ENCODE peak calls at places on chromosomes 13 and 19, in nine cellular contexts. One of them, this sample, is unnamed.

GRCh38 chr19:46030861-46031550 is 8.2 kb upstream of the PGLYRP1 start:
- DNase-seq in mesothelial cell of epicardium: peak
- DNase-seq in progenitor cell of endocrine pancreas: no peak
- DNase-seq in stimulated activated CD8-positive, alpha-beta memory T cell treated with anti-CD3 and anti-CD28 coated beads, Interleukin-2, amount 100 ng/mL, for 48 hours: no peak
- DNase-seq in NCI-H2029: no peak
- DNase-seq in NCI-H524 treated with DMSO at 0.1 percent for 48 hours: no peak
- DNase-seq in amniotic stem cell: no peak
- DNase-seq in cardiac muscle cell: no peak
- DNase-seq in astrocyte of the hippocampus: no peak
- DNase-seq in this sample: no peak

GRCh38 chr19:56217039-56217949 is 15.2 kb downstream of the ZSCAN5C start:
- DNase-seq in mesothelial cell of epicardium: peak
- DNase-seq in progenitor cell of endocrine pancreas: peak
- DNase-seq in stimulated activated CD8-positive, alpha-beta memory T cell treated with anti-CD3 and anti-CD28 coated beads, Interleukin-2, amount 100 ng/mL, for 48 hours: no peak
- DNase-seq in NCI-H2029: no peak
- DNase-seq in NCI-H524 treated with DMSO at 0.1 percent for 48 hours: no peak
- DNase-seq in amniotic stem cell: no peak
- DNase-seq in cardiac muscle cell: peak
- DNase-seq in astrocyte of the hippocampus: peak
- DNase-seq in this sample: peak

GRCh38 chr13:94195715-94196114 is 283.8 kb downstream of the DCT start:
- DNase-seq in mesothelial cell of epicardium: no peak
- DNase-seq in progenitor cell of endocrine pancreas: no peak
- DNase-seq in stimulated activated CD8-positive, alpha-beta memory T cell treated with anti-CD3 and anti-CD28 coated beads, Interleukin-2, amount 100 ng/mL, for 48 hours: no peak
- DNase-seq in NCI-H2029: no peak
- DNase-seq in NCI-H524 treated with DMSO at 0.1 percent for 48 hours: no peak
- DNase-seq in amniotic stem cell: peak
- DNase-seq in cardiac muscle cell: peak
- DNase-seq in astrocyte of the hippocampus: peak
- DNase-seq in this sample: no peak

GRCh38 chr13:21124853-21125252 is 51.5 kb downstream of the SKA3 start:
- DNase-seq in mesothelial cell of epicardium: peak
- DNase-seq in progenitor cell of endocrine pancreas: no peak
- DNase-seq in stimulated activated CD8-positive, alpha-beta memory T cell treated with anti-CD3 and anti-CD28 coated beads, Interleukin-2, amount 100 ng/mL, for 48 hours: no peak
- DNase-seq in NCI-H2029: peak
- DNase-seq in NCI-H524 treated with DMSO at 0.1 percent for 48 hours: peak
- DNase-seq in amniotic stem cell: no peak
- DNase-seq in cardiac muscle cell: peak
- DNase-seq in astrocyte of the hippocampus: peak
- DNase-seq in this sample: no peak

GRCh38 chr13:113129921-113130750 is 7.5 kb downstream of the F10 start:
- DNase-seq in mesothelial cell of epicardium: peak
- DNase-seq in progenitor cell of endocrine pancreas: peak
- DNase-seq in stimulated activated CD8-positive, alpha-beta memory T cell treated with anti-CD3 and anti-CD28 coated beads, Interleukin-2, amount 100 ng/mL, for 48 hours: peak
- DNase-seq in NCI-H2029: no peak
- DNase-seq in NCI-H524 treated with DMSO at 0.1 percent for 48 hours: no peak
- DNase-seq in amniotic stem cell: no peak
- DNase-seq in cardiac muscle cell: peak
- DNase-seq in astrocyte of the hippocampus: no peak
- DNase-seq in this sample: no peak

GRCh38 chr13:91302070-91302469 is 45.4 kb upstream of the MIR17HG start:
- DNase-seq in mesothelial cell of epicardium: no peak
- DNase-seq in progenitor cell of endocrine pancreas: no peak
- DNase-seq in stimulated activated CD8-positive, alpha-beta memory T cell treated with anti-CD3 and anti-CD28 coated beads, Interleukin-2, amount 100 ng/mL, for 48 hours: no peak
- DNase-seq in NCI-H2029: no peak
- DNase-seq in NCI-H524 treated with DMSO at 0.1 percent for 48 hours: no peak
- DNase-seq in amniotic stem cell: no peak
- DNase-seq in cardiac muscle cell: no peak
- DNase-seq in astrocyte of the hippocampus: no peak
- DNase-seq in this sample: no peak

GRCh38 chr13:75776550-75776949 is 140.4 kb downstream of the LMO7 start:
- DNase-seq in mesothelial cell of epicardium: no peak
- DNase-seq in progenitor cell of endocrine pancreas: no peak
- DNase-seq in stimulated activated CD8-positive, alpha-beta memory T cell treated with anti-CD3 and anti-CD28 coated beads, Interleukin-2, amount 100 ng/mL, for 48 hours: no peak
- DNase-seq in NCI-H2029: no peak
- DNase-seq in NCI-H524 treated with DMSO at 0.1 percent for 48 hours: no peak
- DNase-seq in amniotic stem cell: no peak
- DNase-seq in cardiac muscle cell: no peak
- DNase-seq in astrocyte of the hippocampus: no peak
- DNase-seq in this sample: no peak

GRCh38 chr13:98143601-98144500 is 957 bp downstream of the FARP1 start:
- DNase-seq in mesothelial cell of epicardium: peak
- DNase-seq in progenitor cell of endocrine pancreas: no peak
- DNase-seq in stimulated activated CD8-positive, alpha-beta memory T cell treated with anti-CD3 and anti-CD28 coated beads, Interleukin-2, amount 100 ng/mL, for 48 hours: no peak
- DNase-seq in NCI-H2029: no peak
- DNase-seq in NCI-H524 treated with DMSO at 0.1 percent for 48 hours: no peak
- DNase-seq in amniotic stem cell: no peak
- DNase-seq in cardiac muscle cell: peak
- DNase-seq in astrocyte of the hippocampus: peak
- DNase-seq in this sample: peak

GRCh38 chr19:54137913-54138776 is 583 bp downstream of the CNOT3 start:
- DNase-seq in mesothelial cell of epicardium: no peak
- DNase-seq in progenitor cell of endocrine pancreas: peak
- DNase-seq in stimulated activated CD8-positive, alpha-beta memory T cell treated with anti-CD3 and anti-CD28 coated beads, Interleukin-2, amount 100 ng/mL, for 48 hours: no peak
- DNase-seq in NCI-H2029: no peak
- DNase-seq in NCI-H524 treated with DMSO at 0.1 percent for 48 hours: no peak
- DNase-seq in amniotic stem cell: no peak
- DNase-seq in cardiac muscle cell: no peak
- DNase-seq in astrocyte of the hippocampus: peak
- DNase-seq in this sample: no peak

GRCh38 chr13:99380921-99381645 is 73.9 kb upstream of the GPR183 start:
- DNase-seq in mesothelial cell of epicardium: no peak
- DNase-seq in progenitor cell of endocrine pancreas: no peak
- DNase-seq in stimulated activated CD8-positive, alpha-beta memory T cell treated with anti-CD3 and anti-CD28 coated beads, Interleukin-2, amount 100 ng/mL, for 48 hours: peak
- DNase-seq in NCI-H2029: no peak
- DNase-seq in NCI-H524 treated with DMSO at 0.1 percent for 48 hours: no peak
- DNase-seq in amniotic stem cell: no peak
- DNase-seq in cardiac muscle cell: no peak
- DNase-seq in astrocyte of the hippocampus: no peak
- DNase-seq in this sample: no peak

GRCh38 chr13:101127741-101128353 is 288.5 kb downstream of the NALCN start:
- DNase-seq in mesothelial cell of epicardium: no peak
- DNase-seq in progenitor cell of endocrine pancreas: no peak
- DNase-seq in stimulated activated CD8-positive, alpha-beta memory T cell treated with anti-CD3 and anti-CD28 coated beads, Interleukin-2, amount 100 ng/mL, for 48 hours: no peak
- DNase-seq in NCI-H2029: peak
- DNase-seq in NCI-H524 treated with DMSO at 0.1 percent for 48 hours: no peak
- DNase-seq in amniotic stem cell: peak
- DNase-seq in cardiac muscle cell: peak
- DNase-seq in astrocyte of the hippocampus: peak
- DNase-seq in this sample: peak

GRCh38 chr19:31350033-31350692 is 927 bp upstream of the TSHZ3 start:
- DNase-seq in mesothelial cell of epicardium: peak
- DNase-seq in progenitor cell of endocrine pancreas: no peak
- DNase-seq in stimulated activated CD8-positive, alpha-beta memory T cell treated with anti-CD3 and anti-CD28 coated beads, Interleukin-2, amount 100 ng/mL, for 48 hours: no peak
- DNase-seq in NCI-H2029: no peak
- DNase-seq in NCI-H524 treated with DMSO at 0.1 percent for 48 hours: no peak
- DNase-seq in amniotic stem cell: no peak
- DNase-seq in cardiac muscle cell: peak
- DNase-seq in astrocyte of the hippocampus: peak
- DNase-seq in this sample: peak

GRCh38 chr19:731000-731399 is 19.9 kb upstream of the MISP start:
- DNase-seq in mesothelial cell of epicardium: no peak
- DNase-seq in progenitor cell of endocrine pancreas: no peak
- DNase-seq in stimulated activated CD8-positive, alpha-beta memory T cell treated with anti-CD3 and anti-CD28 coated beads, Interleukin-2, amount 100 ng/mL, for 48 hours: no peak
- DNase-seq in NCI-H2029: no peak
- DNase-seq in NCI-H524 treated with DMSO at 0.1 percent for 48 hours: no peak
- DNase-seq in amniotic stem cell: no peak
- DNase-seq in cardiac muscle cell: no peak
- DNase-seq in astrocyte of the hippocampus: no peak
- DNase-seq in this sample: no peak

GRCh38 chr13:36858285-36858684 is 39.3 kb downstream of the RFXAP start:
- DNase-seq in mesothelial cell of epicardium: no peak
- DNase-seq in progenitor cell of endocrine pancreas: no peak
- DNase-seq in stimulated activated CD8-positive, alpha-beta memory T cell treated with anti-CD3 and anti-CD28 coated beads, Interleukin-2, amount 100 ng/mL, for 48 hours: no peak
- DNase-seq in NCI-H2029: no peak
- DNase-seq in NCI-H524 treated with DMSO at 0.1 percent for 48 hours: no peak
- DNase-seq in amniotic stem cell: peak
- DNase-seq in cardiac muscle cell: peak
- DNase-seq in astrocyte of the hippocampus: peak
- DNase-seq in this sample: no peak

GRCh38 chr13:98324105-98324504 is 147.0 kb upstream of the RNF113B start:
- DNase-seq in mesothelial cell of epicardium: no peak
- DNase-seq in progenitor cell of endocrine pancreas: no peak
- DNase-seq in stimulated activated CD8-positive, alpha-beta memory T cell treated with anti-CD3 and anti-CD28 coated beads, Interleukin-2, amount 100 ng/mL, for 48 hours: no peak
- DNase-seq in NCI-H2029: no peak
- DNase-seq in NCI-H524 treated with DMSO at 0.1 percent for 48 hours: no peak
- DNase-seq in amniotic stem cell: no peak
- DNase-seq in cardiac muscle cell: peak
- DNase-seq in astrocyte of the hippocampus: peak
- DNase-seq in this sample: no peak

GRCh38 chr19:5369962-5370367 is 29.4 kb upstream of the PTPRS start:
- DNase-seq in mesothelial cell of epicardium: peak
- DNase-seq in progenitor cell of endocrine pancreas: peak
- DNase-seq in stimulated activated CD8-positive, alpha-beta memory T cell treated with anti-CD3 and anti-CD28 coated beads, Interleukin-2, amount 100 ng/mL, for 48 hours: peak
- DNase-seq in NCI-H2029: peak
- DNase-seq in NCI-H524 treated with DMSO at 0.1 percent for 48 hours: peak
- DNase-seq in amniotic stem cell: no peak
- DNase-seq in cardiac muscle cell: peak
- DNase-seq in astrocyte of the hippocampus: peak
- DNase-seq in this sample: peak

GRCh38 chr19:55490478-55491436 is 2.5 kb downstream of the SSC5D start:
- DNase-seq in mesothelial cell of epicardium: no peak
- DNase-seq in progenitor cell of endocrine pancreas: no peak
- DNase-seq in stimulated activated CD8-positive, alpha-beta memory T cell treated with anti-CD3 and anti-CD28 coated beads, Interleukin-2, amount 100 ng/mL, for 48 hours: no peak
- DNase-seq in NCI-H2029: no peak
- DNase-seq in NCI-H524 treated with DMSO at 0.1 percent for 48 hours: no peak
- DNase-seq in amniotic stem cell: no peak
- DNase-seq in cardiac muscle cell: peak
- DNase-seq in astrocyte of the hippocampus: peak
- DNase-seq in this sample: no peak

GRCh38 chr13:99053636-99054233 is 75.9 kb upstream of the DOCK9 start:
- DNase-seq in mesothelial cell of epicardium: no peak
- DNase-seq in progenitor cell of endocrine pancreas: no peak
- DNase-seq in stimulated activated CD8-positive, alpha-beta memory T cell treated with anti-CD3 and anti-CD28 coated beads, Interleukin-2, amount 100 ng/mL, for 48 hours: no peak
- DNase-seq in NCI-H2029: no peak
- DNase-seq in NCI-H524 treated with DMSO at 0.1 percent for 48 hours: peak
- DNase-seq in amniotic stem cell: no peak
- DNase-seq in cardiac muscle cell: no peak
- DNase-seq in astrocyte of the hippocampus: no peak
- DNase-seq in this sample: no peak

GRCh38 chr13:42083138-42083770 is 34.8 kb downstream of the DGKH start:
- DNase-seq in mesothelial cell of epicardium: no peak
- DNase-seq in progenitor cell of endocrine pancreas: no peak
- DNase-seq in stimulated activated CD8-positive, alpha-beta memory T cell treated with anti-CD3 and anti-CD28 coated beads, Interleukin-2, amount 100 ng/mL, for 48 hours: no peak
- DNase-seq in NCI-H2029: no peak
- DNase-seq in NCI-H524 treated with DMSO at 0.1 percent for 48 hours: no peak
- DNase-seq in amniotic stem cell: no peak
- DNase-seq in cardiac muscle cell: no peak
- DNase-seq in astrocyte of the hippocampus: no peak
- DNase-seq in this sample: no peak

GRCh38 chr19:6433663-6434062 is at the start of gene SLC25A41:
- DNase-seq in mesothelial cell of epicardium: no peak
- DNase-seq in progenitor cell of endocrine pancreas: no peak
- DNase-seq in stimulated activated CD8-positive, alpha-beta memory T cell treated with anti-CD3 and anti-CD28 coated beads, Interleukin-2, amount 100 ng/mL, for 48 hours: no peak
- DNase-seq in NCI-H2029: no peak
- DNase-seq in NCI-H524 treated with DMSO at 0.1 percent for 48 hours: no peak
- DNase-seq in amniotic stem cell: no peak
- DNase-seq in cardiac muscle cell: no peak
- DNase-seq in astrocyte of the hippocampus: no peak
- DNase-seq in this sample: no peak

GRCh38 chr13:41674246-41674645 is 216.9 kb downstream of the RGCC start:
- DNase-seq in mesothelial cell of epicardium: no peak
- DNase-seq in progenitor cell of endocrine pancreas: no peak
- DNase-seq in stimulated activated CD8-positive, alpha-beta memory T cell treated with anti-CD3 and anti-CD28 coated beads, Interleukin-2, amount 100 ng/mL, for 48 hours: no peak
- DNase-seq in NCI-H2029: no peak
- DNase-seq in NCI-H524 treated with DMSO at 0.1 percent for 48 hours: no peak
- DNase-seq in amniotic stem cell: no peak
- DNase-seq in cardiac muscle cell: no peak
- DNase-seq in astrocyte of the hippocampus: no peak
- DNase-seq in this sample: no peak

GRCh38 chr19:45913874-45914830 is at the start of gene NANOS2:
- DNase-seq in mesothelial cell of epicardium: no peak
- DNase-seq in progenitor cell of endocrine pancreas: no peak
- DNase-seq in stimulated activated CD8-positive, alpha-beta memory T cell treated with anti-CD3 and anti-CD28 coated beads, Interleukin-2, amount 100 ng/mL, for 48 hours: peak
- DNase-seq in NCI-H2029: no peak
- DNase-seq in NCI-H524 treated with DMSO at 0.1 percent for 48 hours: no peak
- DNase-seq in amniotic stem cell: no peak
- DNase-seq in cardiac muscle cell: peak
- DNase-seq in astrocyte of the hippocampus: peak
- DNase-seq in this sample: no peak

GRCh38 chr13:114272977-114273376 is 8.4 kb upstream of the UPF3A start:
- DNase-seq in mesothelial cell of epicardium: no peak
- DNase-seq in progenitor cell of endocrine pancreas: no peak
- DNase-seq in stimulated activated CD8-positive, alpha-beta memory T cell treated with anti-CD3 and anti-CD28 coated beads, Interleukin-2, amount 100 ng/mL, for 48 hours: no peak
- DNase-seq in NCI-H2029: no peak
- DNase-seq in NCI-H524 treated with DMSO at 0.1 percent for 48 hours: no peak
- DNase-seq in amniotic stem cell: no peak
- DNase-seq in cardiac muscle cell: no peak
- DNase-seq in astrocyte of the hippocampus: no peak
- DNase-seq in this sample: no peak

GRCh38 chr19:30334841-30335240 is 37.3 kb upstream of the ZNF536 start:
- DNase-seq in mesothelial cell of epicardium: no peak
- DNase-seq in progenitor cell of endocrine pancreas: no peak
- DNase-seq in stimulated activated CD8-positive, alpha-beta memory T cell treated with anti-CD3 and anti-CD28 coated beads, Interleukin-2, amount 100 ng/mL, for 48 hours: no peak
- DNase-seq in NCI-H2029: no peak
- DNase-seq in NCI-H524 treated with DMSO at 0.1 percent for 48 hours: no peak
- DNase-seq in amniotic stem cell: no peak
- DNase-seq in cardiac muscle cell: no peak
- DNase-seq in astrocyte of the hippocampus: no peak
- DNase-seq in this sample: no peak

GRCh38 chr19:48644839-48645651 is 942 bp downstream of the CA11 start:
- DNase-seq in mesothelial cell of epicardium: peak
- DNase-seq in progenitor cell of endocrine pancreas: no peak
- DNase-seq in stimulated activated CD8-positive, alpha-beta memory T cell treated with anti-CD3 and anti-CD28 coated beads, Interleukin-2, amount 100 ng/mL, for 48 hours: peak
- DNase-seq in NCI-H2029: peak
- DNase-seq in NCI-H524 treated with DMSO at 0.1 percent for 48 hours: peak
- DNase-seq in amniotic stem cell: peak
- DNase-seq in cardiac muscle cell: peak
- DNase-seq in astrocyte of the hippocampus: peak
- DNase-seq in this sample: peak

GRCh38 chr19:18742838-18743237 is 48.3 kb downstream of the COMP start:
- DNase-seq in mesothelial cell of epicardium: no peak
- DNase-seq in progenitor cell of endocrine pancreas: no peak
- DNase-seq in stimulated activated CD8-positive, alpha-beta memory T cell treated with anti-CD3 and anti-CD28 coated beads, Interleukin-2, amount 100 ng/mL, for 48 hours: no peak
- DNase-seq in NCI-H2029: no peak
- DNase-seq in NCI-H524 treated with DMSO at 0.1 percent for 48 hours: no peak
- DNase-seq in amniotic stem cell: no peak
- DNase-seq in cardiac muscle cell: no peak
- DNase-seq in astrocyte of the hippocampus: no peak
- DNase-seq in this sample: no peak

GRCh38 chr19:18225702-18226468 is at the start of gene PDE4C:
- DNase-seq in mesothelial cell of epicardium: no peak
- DNase-seq in progenitor cell of endocrine pancreas: no peak
- DNase-seq in stimulated activated CD8-positive, alpha-beta memory T cell treated with anti-CD3 and anti-CD28 coated beads, Interleukin-2, amount 100 ng/mL, for 48 hours: no peak
- DNase-seq in NCI-H2029: no peak
- DNase-seq in NCI-H524 treated with DMSO at 0.1 percent for 48 hours: peak
- DNase-seq in amniotic stem cell: no peak
- DNase-seq in cardiac muscle cell: peak
- DNase-seq in astrocyte of the hippocampus: peak
- DNase-seq in this sample: no peak

GRCh38 chr13:78589206-78589605 is 14.1 kb downstream of the POU4F1 start:
- DNase-seq in mesothelial cell of epicardium: no peak
- DNase-seq in progenitor cell of endocrine pancreas: peak
- DNase-seq in stimulated activated CD8-positive, alpha-beta memory T cell treated with anti-CD3 and anti-CD28 coated beads, Interleukin-2, amount 100 ng/mL, for 48 hours: no peak
- DNase-seq in NCI-H2029: no peak
- DNase-seq in NCI-H524 treated with DMSO at 0.1 percent for 48 hours: no peak
- DNase-seq in amniotic stem cell: no peak
- DNase-seq in cardiac muscle cell: peak
- DNase-seq in astrocyte of the hippocampus: peak
- DNase-seq in this sample: peak

GRCh38 chr19:28634031-28634328 is 579.0 kb downstream of the UQCRFS1 start:
- DNase-seq in mesothelial cell of epicardium: no peak
- DNase-seq in progenitor cell of endocrine pancreas: no peak
- DNase-seq in stimulated activated CD8-positive, alpha-beta memory T cell treated with anti-CD3 and anti-CD28 coated beads, Interleukin-2, amount 100 ng/mL, for 48 hours: no peak
- DNase-seq in NCI-H2029: no peak
- DNase-seq in NCI-H524 treated with DMSO at 0.1 percent for 48 hours: no peak
- DNase-seq in amniotic stem cell: no peak
- DNase-seq in cardiac muscle cell: no peak
- DNase-seq in astrocyte of the hippocampus: no peak
- DNase-seq in this sample: no peak

GRCh38 chr19:55131421-55131820 is 14.0 kb upstream of the PPP1R12C start:
- DNase-seq in mesothelial cell of epicardium: no peak
- DNase-seq in progenitor cell of endocrine pancreas: no peak
- DNase-seq in stimulated activated CD8-positive, alpha-beta memory T cell treated with anti-CD3 and anti-CD28 coated beads, Interleukin-2, amount 100 ng/mL, for 48 hours: no peak
- DNase-seq in NCI-H2029: no peak
- DNase-seq in NCI-H524 treated with DMSO at 0.1 percent for 48 hours: no peak
- DNase-seq in amniotic stem cell: no peak
- DNase-seq in cardiac muscle cell: no peak
- DNase-seq in astrocyte of the hippocampus: no peak
- DNase-seq in this sample: no peak

GRCh38 chr19:33998302-33998701 is 174.0 kb upstream of the LSM14A start:
- DNase-seq in mesothelial cell of epicardium: no peak
- DNase-seq in progenitor cell of endocrine pancreas: no peak
- DNase-seq in stimulated activated CD8-positive, alpha-beta memory T cell treated with anti-CD3 and anti-CD28 coated beads, Interleukin-2, amount 100 ng/mL, for 48 hours: no peak
- DNase-seq in NCI-H2029: no peak
- DNase-seq in NCI-H524 treated with DMSO at 0.1 percent for 48 hours: no peak
- DNase-seq in amniotic stem cell: no peak
- DNase-seq in cardiac muscle cell: no peak
- DNase-seq in astrocyte of the hippocampus: no peak
- DNase-seq in this sample: no peak